ENCODE peak calls at places on chromosomes 1 and 21, in four cellular contexts. E, C, I and L are unnamed samples.

GRCh38 chr1:162856260-162856659 is 4.7 kb downstream of the CCDC190 start:
- DNase-seq in E (no peak), C (no peak), I (no peak), L (no peak)

GRCh38 chr1:245348626-245349025 is 193.8 kb downstream of the KIF26B start:
- DNase-seq in E (no peak), C (no peak), I (no peak), L (no peak)

GRCh38 chr1:153540394-153541361 is at the start of gene S100A5:
- DNase-seq in E (no peak), C (no peak), I (no peak), L (no peak)

GRCh38 chr21:43190544-43191340 is 21.9 kb downstream of the CRYAA start:
- DNase-seq in E (no peak), C (peak; percentile 12), I (no peak), L (no peak)

GRCh38 chr1:32817815-32818786 is 648 bp downstream of the S100PBP start:
- DNase-seq in E (peak; percentile 83), C (peak; percentile 80), I (peak; percentile 67), L (peak; percentile 82)

GRCh38 chr1:19066248-19066873 is 109.9 kb upstream of the IFFO2 start:
- DNase-seq in E (no peak), C (no peak), I (no peak), L (no peak)

GRCh38 chr1:47147047-47147785 is 10.0 kb downstream of the CYP4A22 start:
- DNase-seq in E (no peak), C (no peak), I (no peak), L (no peak)

GRCh38 chr1:54971317-54971791 is 9.1 kb upstream of the TMEM61 start:
- DNase-seq in E (no peak), C (no peak), I (no peak), L (no peak)

GRCh38 chr1:114108741-114109255 is 44.9 kb downstream of the SYT6 start:
- DNase-seq in E (no peak), C (no peak), I (no peak), L (no peak)

DNA sequence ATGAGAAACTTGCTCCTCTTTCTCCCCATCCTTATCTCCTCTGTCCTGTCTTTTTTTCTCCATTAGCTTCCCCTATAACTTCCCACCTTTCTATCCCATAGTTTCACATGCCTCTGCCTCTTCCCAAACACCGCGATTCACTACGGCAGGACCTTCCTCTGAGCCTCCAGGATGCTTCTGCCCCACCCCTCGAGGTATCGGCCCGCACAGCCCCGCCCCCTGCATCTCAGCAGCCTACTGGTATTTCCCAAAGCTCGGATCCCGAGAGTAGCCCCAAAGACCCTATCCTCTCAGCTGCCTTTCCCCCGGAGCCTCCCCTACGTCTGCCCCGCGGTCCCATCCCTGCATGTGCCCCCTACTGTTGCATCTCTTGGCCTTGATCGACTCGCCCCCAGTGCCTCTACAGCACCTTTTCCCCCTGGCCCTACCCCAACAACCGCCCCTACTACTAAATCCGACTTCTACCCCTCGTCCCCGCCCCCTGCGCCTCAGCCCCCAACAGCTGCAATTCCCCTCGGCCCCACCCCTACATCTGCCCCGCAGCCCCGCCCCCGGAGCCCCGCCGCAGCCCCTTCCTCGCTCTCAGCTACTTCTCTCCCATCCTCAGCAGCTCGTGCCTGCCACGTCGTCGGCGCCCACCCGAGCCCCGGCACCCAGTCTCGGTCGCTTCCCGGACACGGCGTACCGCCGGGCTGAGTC is 494 bp downstream of the PIAS3 start:
- DNase-seq in E (peak; percentile 64), C (peak; percentile 88), I (no peak), L (peak; percentile 70)
- TF ChIP-seq ELF4 in E (no peak), C (no peak), I (no peak), L (no peak)

DNA sequence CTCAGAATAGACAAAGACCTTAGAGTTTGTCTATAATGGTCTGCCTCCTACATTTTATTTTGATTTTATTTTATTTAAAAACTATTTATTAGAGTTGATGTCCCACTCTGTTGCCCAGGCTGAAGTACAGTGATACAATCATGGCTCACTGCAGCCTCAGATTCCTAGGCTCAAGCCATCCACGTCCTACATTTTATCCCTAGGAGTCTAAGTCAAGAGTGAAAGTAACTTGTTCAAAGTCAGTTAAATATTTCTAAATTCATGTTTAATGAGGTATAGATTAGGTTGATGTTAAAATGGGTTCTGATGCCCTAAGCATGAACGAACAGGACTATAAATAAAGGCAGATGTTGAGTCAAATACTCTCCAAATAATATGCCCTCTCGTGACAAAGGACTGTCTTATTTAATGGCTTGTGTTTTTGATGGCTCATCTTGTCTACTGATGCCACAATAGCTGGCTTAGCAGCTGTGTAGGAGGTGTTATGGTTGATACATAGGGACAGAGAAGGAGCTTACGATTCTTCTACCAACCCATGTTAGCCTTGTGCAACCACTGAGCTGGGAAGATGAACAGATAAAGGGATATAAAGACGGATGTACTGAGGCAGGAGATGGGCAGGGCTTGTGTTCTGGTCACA is 66.0 kb upstream of the CR1L start:
- DNase-seq in E (no peak), C (no peak), I (no peak), L (no peak)
- TF ChIP-seq ELF4 in E (no peak), C (no peak), I (no peak), L (no peak)

DNA sequence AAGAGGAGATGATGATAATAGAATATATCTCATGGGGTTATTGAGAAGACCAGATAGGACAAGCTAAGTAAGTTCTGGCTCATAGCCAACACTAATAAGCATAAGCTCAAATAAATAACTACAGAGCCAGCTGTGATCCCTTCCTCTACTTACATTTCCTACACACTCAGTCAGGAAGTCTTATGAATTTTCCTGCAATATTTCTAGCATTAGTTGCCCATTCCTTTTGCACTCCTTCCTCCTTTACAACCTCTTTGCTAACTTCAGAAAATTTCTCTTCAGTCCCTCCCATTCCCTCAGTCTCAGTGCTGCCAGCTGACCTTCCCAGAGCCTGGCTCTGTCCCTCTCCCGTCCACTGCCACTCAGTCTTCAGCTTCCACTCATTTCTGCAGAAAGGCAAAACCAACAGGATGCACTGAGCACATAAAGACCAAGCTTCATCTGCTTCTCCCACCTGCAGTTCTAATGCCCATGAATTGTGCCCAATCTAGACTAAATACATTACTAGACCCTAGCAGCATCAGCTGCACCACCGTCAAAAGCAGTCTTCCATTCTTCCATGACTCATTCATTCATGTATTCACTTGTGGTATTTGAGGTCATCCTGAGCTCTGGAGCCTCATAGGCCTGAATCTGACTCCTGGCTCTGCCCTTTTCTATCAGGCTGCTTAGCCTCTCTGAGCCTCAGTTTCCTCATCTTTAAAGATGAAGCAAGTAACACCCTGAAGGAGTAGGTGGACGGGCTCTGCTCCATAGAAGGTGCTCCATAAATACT is 54.6 kb upstream of the SIPA1L2 start:
- DNase-seq in E (no peak), C (no peak), I (no peak), L (no peak)
- TF ChIP-seq ELF4 in E (no peak), C (no peak), I (no peak), L (no peak)

GRCh38 chr1:166307261-166308188 is 140.7 kb upstream of the FAM78B start:
- DNase-seq in E (no peak), C (no peak), I (no peak), L (no peak)
- TF ChIP-seq ELF4 in E (no peak), C (no peak), I (no peak), L (no peak)

GRCh38 chr1:109241841-109242301 is 7.5 kb upstream of the CELSR2 start:
- DNase-seq in E (no peak), C (no peak), I (no peak), L (no peak)

GRCh38 chr1:109241344-109241743 is 8.0 kb upstream of the CELSR2 start:
- DNase-seq in E (peak; percentile 66), C (no peak), I (no peak), L (no peak)

GRCh38 chr1:109243860-109244552 is 5.3 kb upstream of the CELSR2 start:
- DNase-seq in E (no peak), C (no peak), I (no peak), L (no peak)

GRCh38 chr1:109242387-109242786 is 7.0 kb upstream of the CELSR2 start:
- DNase-seq in E (no peak), C (no peak), I (no peak), L (no peak)

GRCh38 chr1:109243221-109243620 is 6.1 kb upstream of the CELSR2 start:
- DNase-seq in E (no peak), C (no peak), I (no peak), L (no peak)
- TF ChIP-seq ELF4 in E (no peak), C (no peak), I (no peak), L (no peak)

GRCh38 chr1:15172405-15173259 is 19.1 kb downstream of the TMEM51 start:
- DNase-seq in E (no peak), C (no peak), I (peak; percentile 80), L (no peak)

GRCh38 chr1:15171271-15171908 is 17.8 kb downstream of the TMEM51 start:
- DNase-seq in E (peak; percentile 29), C (no peak), I (no peak), L (no peak)

GRCh38 chr1:15168479-15168878 is 14.9 kb downstream of the TMEM51 start:
- DNase-seq in E (no peak), C (no peak), I (no peak), L (no peak)

GRCh38 chr1:15170071-15170470 is 16.5 kb downstream of the TMEM51 start:
- DNase-seq in E (no peak), C (no peak), I (no peak), L (no peak)

DNA sequence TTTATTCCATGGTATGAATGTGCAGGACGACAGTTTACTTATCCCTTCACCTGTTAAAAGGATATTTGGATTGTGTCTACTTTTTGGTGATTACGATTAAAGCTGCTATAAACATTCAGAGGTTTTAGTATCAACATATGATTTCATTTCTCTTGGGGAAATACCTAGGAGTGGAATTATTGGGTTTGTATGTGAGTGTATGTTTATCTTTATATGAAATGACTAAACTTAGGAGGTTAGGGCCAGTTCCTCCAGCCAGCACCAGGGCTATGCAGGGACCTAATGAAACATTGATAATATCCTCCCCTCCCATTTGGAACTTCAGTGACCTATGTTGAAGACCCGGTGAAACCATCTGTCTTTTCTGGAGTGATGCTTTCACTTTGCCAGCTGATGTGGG is 13.8 kb downstream of the TMEM51 start:
- DNase-seq in E (no peak), C (no peak), I (no peak), L (no peak)
- TF ChIP-seq ELF4 in E (no peak), C (no peak), I (no peak), L (no peak)

GRCh38 chr1:44084998-44085675 is 33.5 kb upstream of the KLF17 start:
- DNase-seq in E (no peak), C (no peak), I (no peak), L (no peak)
- TF ChIP-seq ELF4 in E (no peak), C (no peak), I (no peak), L (no peak)

GRCh38 chr1:23556661-23557470 is 2.4 kb downstream of the ID3 start:
- DNase-seq in E (no peak), C (no peak), I (peak; percentile 75), L (no peak)
- TF ChIP-seq ELF4 in E (no peak), C (no peak), I (no peak), L (no peak)

GRCh38 chr1:6037338-6037762 is 8.3 kb upstream of the KCNAB2 start:
- DNase-seq in E (no peak), C (no peak), I (no peak), L (no peak)
- TF ChIP-seq ELF4 in E (no peak), C (no peak), I (no peak), L (no peak)